ENCODE peak calls at places on chromosomes 6 and 20, in nine cellular contexts. X, S, Q, O, F, L, V, J and W are unnamed samples.

GRCh38 chr6:5337573-5337972 is 76.3 kb downstream of the FARS2 start:
- DNase-seq in X (no peak), S (no peak), Q (no peak), O (no peak), F (no peak), L (no peak), V (no peak), J (no peak), W (no peak)

GRCh38 chr6:81787313-81788068 is 35.0 kb upstream of the TENT5A start:
- DNase-seq in X (peak; percentile 7), S (no peak), Q (no peak), O (no peak), F (no peak), L (no peak), V (no peak), J (no peak), W (no peak)

GRCh38 chr20:53655909-53656652 is 62.4 kb upstream of the ZNF217 start:
- DNase-seq in X (peak; percentile 38), S (no peak), Q (no peak), O (no peak), F (no peak), L (no peak), V (no peak), J (no peak), W (no peak)

GRCh38 chr20:4997207-4997606 is 4.1 kb downstream of the SLC23A2 start:
- DNase-seq in X (no peak), S (no peak), Q (no peak), O (no peak), F (no peak), L (no peak), V (no peak), J (no peak), W (no peak)

GRCh38 chr6:139762587-139763031 is 388.2 kb upstream of the CITED2 start:
- DNase-seq in X (peak; percentile 56), S (no peak), Q (no peak), O (no peak), F (no peak), L (no peak), V (no peak), J (no peak), W (no peak)

GRCh38 chr6:138785980-138786379 is 9.9 kb upstream of the ECT2L start:
- DNase-seq in X (no peak), S (no peak), Q (no peak), O (no peak), F (no peak), L (no peak), V (no peak), J (no peak), W (no peak)

GRCh38 chr20:49091104-49091503 is 45.0 kb downstream of the CSE1L start:
- DNase-seq in X (no peak), S (no peak), Q (no peak), O (no peak), F (no peak), L (no peak), V (no peak), J (no peak), W (no peak)

GRCh38 chr6:134436281-134436815 is 118.4 kb upstream of the SGK1 start:
- DNase-seq in X (peak; percentile 98), S (no peak), Q (no peak), O (no peak), F (peak; percentile 25), L (no peak), V (no peak), J (no peak), W (peak; percentile 62)

GRCh38 chr6:41097467-41098090 is 24.8 kb downstream of the NFYA start:
- DNase-seq in X (no peak), S (no peak), Q (no peak), O (no peak), F (no peak), L (no peak), V (no peak), J (no peak), W (no peak)

GRCh38 chr6:45479834-45480696 is 102.3 kb upstream of the SUPT3H start:
- DNase-seq in X (peak; percentile 45), S (peak; percentile 6), Q (no peak), O (no peak), F (no peak), L (no peak), V (no peak), J (no peak), W (no peak)

GRCh38 chr6:167707686-167708500 is 118.8 kb upstream of the AFDN start:
- DNase-seq in X (no peak), S (no peak), Q (no peak), O (no peak), F (no peak), L (no peak), V (no peak), J (no peak), W (no peak)

GRCh38 chr20:43799150-43799711 is 72.4 kb upstream of the GTSF1L start:
- DNase-seq in X (peak; percentile 15), S (no peak), Q (no peak), O (no peak), F (no peak), L (no peak), V (no peak), J (no peak), W (no peak)

GRCh38 chr6:2989332-2990178 is 10.1 kb upstream of the NQO2 start:
- DNase-seq in X (peak; percentile 98), S (peak; percentile 96), Q (peak; percentile 66), O (peak; percentile 47), F (peak; percentile 56), L (peak; percentile 78), V (peak; percentile 67), J (peak; percentile 57), W (peak; percentile 79)

GRCh38 chr6:138422861-138423260 is 18.8 kb downstream of the HEBP2 start:
- DNase-seq in X (no peak), S (no peak), Q (no peak), O (no peak), F (no peak), L (no peak), V (no peak), J (no peak), W (no peak)

GRCh38 chr20:4508773-4509172 is 212.9 kb upstream of the PRND start:
- DNase-seq in X (peak; percentile 26), S (no peak), Q (no peak), O (no peak), F (no peak), L (no peak), V (no peak), J (no peak), W (no peak)

GRCh38 chr20:48802216-48802615 is 25.6 kb downstream of the PREX1 start:
- DNase-seq in X (no peak), S (no peak), Q (no peak), O (no peak), F (no peak), L (no peak), V (no peak), J (no peak), W (no peak)

GRCh38 chr6:122853259-122853995 is 64.4 kb downstream of the SMPDL3A start:
- DNase-seq in X (no peak), S (no peak), Q (no peak), O (no peak), F (no peak), L (no peak), V (no peak), J (no peak), W (peak; percentile 29)

GRCh38 chr20:32462900-32463641 is 104.9 kb downstream of the ASXL1 start:
- DNase-seq in X (no peak), S (no peak), Q (no peak), O (no peak), F (no peak), L (no peak), V (no peak), J (no peak), W (no peak)

GRCh38 chr6:21522007-21522758 is 71.4 kb upstream of the SOX4 start:
- DNase-seq in X (no peak), S (no peak), Q (no peak), O (no peak), F (no peak), L (no peak), V (no peak), J (no peak), W (no peak)

GRCh38 chr20:23112595-23112994 is 26.5 kb upstream of the CD93 start:
- DNase-seq in X (no peak), S (no peak), Q (no peak), O (no peak), F (no peak), L (no peak), V (no peak), J (no peak), W (no peak)

GRCh38 chr20:9301129-9302072 is 213.0 kb upstream of the LAMP5 start:
- DNase-seq in X (peak; percentile 75), S (peak; percentile 4), Q (no peak), O (no peak), F (no peak), L (no peak), V (no peak), J (no peak), W (no peak)
- TF ChIP-seq CTCF in X (no peak), S (no peak), Q (no peak), O (no peak), F (no peak), L (no peak), V (no peak), J (no peak), W (no peak)

DNA sequence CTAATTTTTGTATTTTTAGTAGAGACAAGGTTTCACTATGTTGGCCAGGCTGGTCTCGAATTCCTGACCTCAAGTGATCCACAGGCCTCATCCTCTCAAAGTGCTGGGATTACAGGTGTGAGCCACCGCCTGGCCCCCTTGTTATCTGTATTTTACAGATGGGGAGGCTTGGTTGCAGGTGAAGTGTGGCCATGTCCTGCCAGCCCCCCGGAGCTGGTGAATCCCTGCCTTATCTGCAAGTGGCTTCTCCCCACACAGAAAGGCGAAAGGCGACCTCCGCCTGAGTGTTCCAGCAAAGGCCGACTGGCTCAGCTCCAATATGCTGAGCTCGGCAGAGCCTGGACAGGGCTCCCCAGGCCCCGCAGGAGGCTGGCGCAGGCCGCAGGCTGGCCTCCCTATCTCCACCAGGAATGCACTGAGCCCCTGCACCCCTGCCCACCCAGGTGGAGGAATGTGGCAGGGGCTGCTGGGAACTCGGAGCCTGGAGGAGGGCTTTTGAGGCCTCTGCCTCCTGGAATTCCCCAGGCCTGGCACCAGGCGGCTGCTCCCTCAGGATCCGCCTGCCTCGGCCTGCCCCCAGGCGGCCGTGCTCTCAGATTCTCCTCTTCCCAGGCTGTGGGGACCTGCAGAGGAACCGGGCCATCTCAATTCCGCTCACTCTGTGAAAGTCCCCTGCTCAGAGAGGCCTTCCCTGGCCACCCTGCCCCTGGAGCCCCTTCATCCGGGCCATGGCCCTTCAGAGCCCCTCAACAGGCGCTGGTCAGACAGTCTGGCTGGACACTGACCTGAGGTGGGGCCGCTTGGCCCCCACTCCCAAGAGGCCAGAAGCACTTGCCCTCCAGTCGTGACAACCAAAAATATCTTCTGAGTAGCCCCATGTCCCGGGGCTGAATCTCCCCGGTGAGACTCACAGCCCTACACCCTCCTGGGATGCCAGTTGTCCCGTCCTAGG is 9.3 kb upstream of the LAMA5 start:
- DNase-seq in X (peak; percentile 76), S (peak; percentile 96), Q (no peak), O (peak; percentile 64), F (no peak), L (no peak), V (no peak), J (no peak), W (no peak)
- TF ChIP-seq CTCF in X (peak; percentile 58), S (peak; percentile 60), Q (peak; percentile 68), O (peak; percentile 57), F (no peak), L (peak; percentile 20), V (no peak), J (no peak), W (no peak)

GRCh38 chr20:62980970-62981369 is 25.8 kb downstream of the BHLHE23 start:
- DNase-seq in X (peak; percentile 29), S (peak; percentile 69), Q (no peak), O (no peak), F (peak; percentile 49), L (no peak), V (no peak), J (peak; percentile 21), W (no peak)
- TF ChIP-seq CTCF in X (no peak), S (no peak), Q (no peak), O (no peak), F (no peak), L (no peak), V (no peak), J (no peak), W (no peak)

GRCh38 chr6:111530777-111531176 is 47.8 kb upstream of the REV3L start:
- DNase-seq in X (no peak), S (peak; percentile 37), Q (no peak), O (no peak), F (no peak), L (no peak), V (no peak), J (no peak), W (no peak)
- TF ChIP-seq CTCF in X (no peak), S (no peak), Q (no peak), O (no peak), F (no peak), L (no peak), V (no peak), J (no peak), W (no peak)